ENCODE peak calls at places on chromosomes 5 and 9, in seven cellular contexts. J is fibroblast of gingiva; T is T-helper 2 cell; F is H4; O is activated T-cell treated with anti-CD3 and anti-CD28 coated beads for 48 hours; H is NCI-H1092; Q is stimulated activated CD4-positive, alpha-beta T cell treated with anti-CD3 and anti-CD28 coated beads, Interleukin-2, amount 100 ng/mL, for 48 hours. E is an unnamed sample.
A peak's percentile ranks its signal among the peaks of the same experiment; 100 is the strongest.

GRCh38 chr9:134698587-134699342 is 57.2 kb downstream of the COL5A1 start:
- DNase-seq in J (peak; percentile 30), T (no peak), F (peak; percentile 55), O (peak; percentile 57), H (peak; percentile 61), Q (peak; percentile 54), E (peak; percentile 53)

GRCh38 chr5:95620030-95620869 is at the start of gene GPR150:
- DNase-seq in J (peak; percentile 37), T (peak; percentile 55), F (no peak), O (peak; percentile 66), H (peak; percentile 32), Q (peak; percentile 45), E (no peak)

GRCh38 chr5:147479949-147480348 is 29.9 kb downstream of the DPYSL3 start:
- DNase-seq in J (no peak), T (no peak), F (no peak), O (no peak), H (no peak), Q (no peak), E (no peak)

GRCh38 chr9:17600962-17601593 is 22.2 kb downstream of the SH3GL2 start:
- DNase-seq in J (no peak), T (no peak), F (peak; percentile 58), O (no peak), H (no peak), Q (no peak), E (no peak)

GRCh38 chr9:36839131-36839885 is 194.8 kb downstream of the PAX5 start:
- DNase-seq in J (no peak), T (no peak), F (no peak), O (no peak), H (no peak), Q (no peak), E (no peak)

GRCh38 chr9:123871781-123872180 is 58.1 kb downstream of the DENND1A start:
- DNase-seq in J (peak; percentile 60), T (no peak), F (no peak), O (no peak), H (no peak), Q (no peak), E (no peak)

GRCh38 chr9:26326473-26327044 is 566.0 kb downstream of the CAAP1 start:
- DNase-seq in J (peak; percentile 55), T (no peak), F (peak; percentile 42), O (no peak), H (peak; percentile 60), Q (no peak), E (peak; percentile 36)

GRCh38 chr9:121582641-121583040 is 68.8 kb upstream of the DAB2IP start:
- DNase-seq in J (no peak), T (no peak), F (no peak), O (no peak), H (no peak), Q (no peak), E (no peak)

GRCh38 chr9:36074870-36075532 is 38.3 kb downstream of the RECK start:
- DNase-seq in J (peak; percentile 84), T (no peak), F (peak; percentile 67), O (no peak), H (no peak), Q (no peak), E (no peak)

GRCh38 chr5:155883966-155884555 is 442.9 kb upstream of the SGCD start:
- DNase-seq in J (no peak), T (no peak), F (no peak), O (no peak), H (no peak), Q (no peak), E (no peak)

GRCh38 chr9:90919883-90920282 is 118.3 kb downstream of the SYK start:
- DNase-seq in J (peak; percentile 7), T (no peak), F (no peak), O (no peak), H (no peak), Q (no peak), E (no peak)

GRCh38 chr9:32877103-32877502 is 93.8 kb downstream of the TMEM215 start:
- DNase-seq in J (no peak), T (no peak), F (no peak), O (no peak), H (no peak), Q (no peak), E (no peak)

GRCh38 chr5:67998709-67999251 is 216.8 kb upstream of the PIK3R1 start:
- DNase-seq in J (peak; percentile 85), T (no peak), F (peak; percentile 96), O (no peak), H (no peak), Q (no peak), E (peak; percentile 2)

GRCh38 chr9:21402387-21403247 is 6.3 kb upstream of the IFNA8 start:
- DNase-seq in J (no peak), T (no peak), F (no peak), O (peak; percentile 19), H (no peak), Q (no peak), E (no peak)

GRCh38 chr5:19676895-19677294 is 311.1 kb downstream of the CDH18 start:
- DNase-seq in J (no peak), T (no peak), F (no peak), O (no peak), H (no peak), Q (no peak), E (no peak)

GRCh38 chr5:1205255-1206180 is 4.1 kb downstream of the SLC6A19 start:
- DNase-seq in J (no peak), T (no peak), F (no peak), O (no peak), H (no peak), Q (no peak), E (no peak)

GRCh38 chr9:37938121-37938906 is 34.4 kb upstream of the SLC25A51 start:
- DNase-seq in J (peak; percentile 45), T (no peak), F (peak; percentile 89), O (no peak), H (no peak), Q (no peak), E (no peak)

E was measured in HL-60.